ENCODE peak calls at places on chromosomes 16 and 17, in six cellular contexts. I is heart left ventricle, Y is psoas muscle, X is adipocyte, R is RWPE2, L is PC-3. M is an unnamed sample. For H3K9me3 and H3K36me3, the result is how much of the 10 kb centered on the place peaks cover.

GRCh38 chr16:2482181-2483107 is 7.5 kb downstream of the TBC1D24 start:
- DNase-seq in I (peak), R (no peak), Y (peak), X (peak), L (no peak), M (peak)

GRCh38 chr16:55302635-55303034 is 21.4 kb upstream of the IRX6 start:
- DNase-seq in Y (no peak), R (no peak), L (no peak), X (no peak), I (no peak), M (no peak)

GRCh38 chr17:41322264-41322902 is 6.9 kb upstream of the KRTAP17-1 start:
- DNase-seq in R (no peak), L (peak), Y (no peak), I (no peak), X (peak), M (no peak)

GRCh38 chr17:63675607-63676539 is 24.1 kb downstream of the LIMD2 start:
- DNase-seq in L (peak), X (peak), R (no peak), I (no peak), Y (peak), M (peak)

GRCh38 chr17:77906377-77906871 is 52.1 kb upstream of the TNRC6C start:
- DNase-seq in L (no peak), Y (no peak), X (no peak), R (peak), I (no peak), M (peak)

GRCh38 chr16:48531011-48531962 is 78.7 kb downstream of the N4BP1 start:
- DNase-seq in R (no peak), X (peak), Y (peak), L (no peak), I (no peak), M (no peak)

GRCh38 chr16:10565167-10565566 is 15.2 kb downstream of the EMP2 start:
- DNase-seq in L (no peak), Y (no peak), X (no peak), R (no peak), I (no peak), M (no peak)

GRCh38 chr17:78359216-78359935 is 501 bp downstream of the SOCS3 start:
- DNase-seq in Y (peak), X (peak), R (no peak), L (no peak), I (peak), M (peak)

GRCh38 chr17:82832881-82833475 is 6.8 kb downstream of the ZNF750 start:
- DNase-seq in R (peak), Y (no peak), X (no peak), L (no peak), I (no peak), M (peak)

GRCh38 chr17:73096201-73096600 is 3.7 kb upstream of the SLC39A11 start:
- DNase-seq in L (no peak), Y (no peak), I (no peak), R (peak), X (no peak), M (no peak)

GRCh38 chr17:41211845-41212466 is 14.5 kb upstream of the KRTAP9-2 start:
- DNase-seq in R (no peak), Y (no peak), X (peak), L (peak), I (no peak), M (no peak)

GRCh38 chr16:57994778-57995177 is 5.7 kb downstream of the ZNF319 start:
- DNase-seq in Y (peak), R (no peak), X (peak), I (peak), L (peak), M (peak)

GRCh38 chr16:68843482-68844210 is at the start of gene TANGO6:
- DNase-seq in X (peak), L (peak), R (peak), I (peak), Y (peak), M (peak)

GRCh38 chr16:9408297-9408696 is 316.9 kb downstream of the HAPSTR1 start:
- DNase-seq in R (no peak), Y (no peak), I (no peak), L (no peak), X (no peak), M (no peak)

GRCh38 chr17:70313450-70313849 is 144.1 kb downstream of the KCNJ2 start:
- DNase-seq in R (no peak), Y (no peak), I (no peak), X (no peak), L (peak), M (no peak)

GRCh38 chr16:35298460-35299243 is 1839.2 kb downstream of the TP53TG3F start:
- DNase-seq in X (no peak), L (no peak), R (no peak), Y (no peak), I (no peak), M (no peak)
- H3K9me3 ChIP-seq in X (under half), L (under half), R (under half), Y (under half), I (under half), M (under half)

DNA sequence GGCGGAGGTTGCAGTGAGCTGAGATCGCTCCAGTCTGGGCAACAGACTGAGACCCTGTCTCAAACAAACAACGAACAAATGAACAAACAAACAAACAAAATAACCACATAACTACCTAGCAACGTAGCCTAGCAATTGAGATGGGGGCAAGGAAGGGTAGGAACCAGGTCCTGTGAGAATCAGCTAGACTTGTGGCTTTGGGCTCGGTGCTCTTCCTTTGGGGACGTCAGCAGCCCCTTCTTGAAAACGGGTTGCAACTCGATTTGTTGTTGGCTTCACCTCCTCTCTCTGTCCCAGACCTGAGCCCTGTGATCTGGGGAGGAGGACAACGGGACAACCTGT is 72.2 kb downstream of the ABCC1 start:
- DNase-seq in X (no peak), Y (no peak), L (no peak), R (no peak), I (no peak), M (peak)
- H3K36me3 ChIP-seq in X (under half), Y (under half), L (under half), R (half or more), I (under half), M (under half)

GRCh38 chr17:71361691-71362450 is 758.9 kb upstream of the SOX9 start:
- DNase-seq in X (peak), I (no peak), Y (no peak), L (no peak), R (no peak), M (no peak)

GRCh38 chr17:71360301-71360700 is 760.5 kb upstream of the SOX9 start:
- DNase-seq in Y (no peak), L (peak), R (no peak), I (no peak), X (no peak), M (no peak)

DNA sequence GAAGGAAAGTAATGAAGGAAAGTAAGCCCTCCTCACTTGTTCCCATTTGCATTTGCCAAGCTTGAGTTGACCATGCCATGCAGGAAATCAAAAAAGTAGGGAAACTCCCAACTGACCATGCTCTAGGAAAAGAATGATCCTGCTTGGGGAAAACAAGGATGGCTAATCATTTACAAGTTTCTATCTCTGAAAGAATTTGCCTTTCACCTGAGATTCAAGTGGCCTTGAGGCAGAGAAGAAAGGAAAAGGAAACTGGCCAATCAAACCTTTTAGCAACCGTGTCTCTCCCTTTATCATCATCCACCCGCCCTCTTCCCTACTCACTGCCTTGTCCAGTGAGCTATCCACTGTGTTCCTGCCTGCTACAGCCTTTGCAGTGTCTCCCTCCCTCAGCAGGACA is 757.2 kb upstream of the SOX9 start:
- DNase-seq in R (no peak), L (no peak), Y (no peak), I (no peak), X (no peak), M (no peak)
- H3K9me3 ChIP-seq in R (under half), L (under half), Y (under half), I (under half), X (under half), M (under half)

DNA sequence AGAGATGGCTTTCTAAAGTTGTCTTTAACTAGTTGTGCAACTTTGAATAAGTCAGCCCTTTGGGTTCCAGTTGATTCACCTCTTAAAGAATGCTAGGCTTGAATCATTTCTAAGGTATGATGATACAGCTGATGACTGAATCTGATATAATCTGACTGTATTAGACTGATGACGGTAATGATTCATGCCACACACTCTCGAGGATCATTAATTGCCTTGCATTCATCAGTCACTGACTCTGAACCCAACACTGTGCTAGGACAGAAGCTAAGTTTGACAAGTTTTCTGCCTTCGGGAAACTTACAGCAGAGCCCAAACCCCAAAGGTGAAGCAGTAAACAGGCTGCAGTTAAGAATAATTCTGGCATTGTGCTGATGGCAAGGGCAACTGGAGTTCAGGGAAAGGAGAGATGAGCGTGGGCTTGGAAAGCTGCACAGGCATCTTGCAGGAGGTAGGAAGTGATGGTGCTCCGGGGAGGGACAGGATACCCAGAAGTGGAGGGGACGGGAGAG is 25.8 kb downstream of the ASIC2 start:
- DNase-seq in X (peak), Y (no peak), R (no peak), I (no peak), L (peak), M (no peak)
- H3K36me3 ChIP-seq in X (under half), Y (under half), R (under half), I (under half), L (under half), M (under half)

DNA sequence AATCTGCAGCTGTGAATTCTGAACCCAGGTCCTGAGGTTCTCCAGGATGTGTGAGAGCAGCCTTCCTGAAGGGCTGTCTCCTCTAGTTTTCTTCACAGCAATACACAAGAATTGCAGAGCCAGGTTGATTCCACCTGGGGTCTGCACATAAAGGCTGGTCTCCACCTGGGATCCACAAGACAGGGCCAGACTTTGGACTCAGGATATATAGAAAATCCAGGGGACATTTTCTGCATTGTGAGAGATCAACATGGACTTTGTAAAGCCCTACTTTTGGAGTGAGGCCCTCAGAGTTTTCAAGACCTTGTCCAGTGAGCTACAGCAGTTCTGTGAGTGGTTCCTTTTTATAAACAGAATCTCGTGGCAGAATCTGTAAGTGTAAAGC is 6.3 kb downstream of the ZNF267 start:
- DNase-seq in R (no peak), Y (no peak), I (no peak), X (no peak), L (no peak), M (no peak)
- H3K9me3 ChIP-seq in R (under half), Y (under half), I (under half), X (under half), L (under half), M (under half)

DNA sequence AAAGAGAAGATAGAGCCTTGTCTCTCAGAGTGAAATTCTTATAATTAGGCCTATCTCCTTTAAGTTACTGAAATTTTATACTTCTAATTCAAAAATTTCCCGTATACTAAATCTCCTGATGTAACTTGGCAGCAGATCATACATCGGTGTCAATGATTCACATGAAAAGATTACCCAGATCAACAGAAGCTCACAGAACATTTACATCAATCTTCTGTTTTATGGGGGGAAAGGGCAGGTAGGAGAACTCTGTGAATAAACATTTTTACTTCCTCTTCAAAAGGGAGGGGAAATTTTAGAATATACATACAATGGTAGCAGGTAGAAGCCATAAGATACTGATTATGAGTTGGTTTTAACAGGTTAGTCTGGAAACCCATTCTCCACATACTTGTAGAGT is 43.1 kb downstream of the PHLPP2 start:
- DNase-seq in Y (no peak), L (no peak), X (no peak), I (no peak), R (no peak), M (no peak)
- H3K36me3 ChIP-seq in Y (under half), L (under half), X (half or more), I (under half), R (half or more), M (under half)

GRCh38 chr17:21814776-21815175 is 122.5 kb downstream of the KCNJ18 start:
- DNase-seq in Y (no peak), L (no peak), R (no peak), X (no peak), I (no peak), M (peak)

GRCh38 chr17:21815352-21816063 is 123.2 kb downstream of the KCNJ18 start:
- DNase-seq in L (no peak), I (no peak), R (no peak), X (no peak), Y (no peak), M (no peak)

GRCh38 chr17:21817791-21818364 is 125.6 kb downstream of the KCNJ18 start:
- DNase-seq in R (no peak), Y (no peak), X (no peak), I (no peak), L (no peak), M (no peak)

GRCh38 chr17:21816592-21817567 is 124.6 kb downstream of the KCNJ18 start:
- DNase-seq in Y (no peak), X (no peak), I (no peak), L (no peak), R (no peak), M (peak)
- H3K9me3 ChIP-seq in Y (under half), X (under half), I (under half), L (under half), R (under half), M (under half)

M was measured in aorta.